ENCODE peak calls at places on chromosomes 1 and 21, in four cellular contexts. One of them, this sample, is unnamed.

GRCh38 chr1:150537732-150538684 is 11.2 kb upstream of the ADAMTSL4 start:
- DNase-seq in GM12878: no peak
- DNase-seq in HepG2: no peak
- DNase-seq in WTC11: peak
- DNase-seq in this sample: no peak

GRCh38 chr1:76268341-76268740 is 193.8 kb downstream of the ST6GALNAC3 start:
- DNase-seq in HepG2: no peak
- DNase-seq in WTC11: no peak
- DNase-seq in GM12878: no peak
- DNase-seq in this sample: no peak

GRCh38 chr1:180693564-180694244 is 61.9 kb downstream of the XPR1 start:
- DNase-seq in GM12878: no peak
- DNase-seq in WTC11: no peak
- DNase-seq in HepG2: no peak
- DNase-seq in this sample: no peak

GRCh38 chr1:220271706-220272046 is 577 bp downstream of the RAB3GAP2 start:
- DNase-seq in HepG2: no peak
- DNase-seq in GM12878: no peak
- DNase-seq in WTC11: no peak
- DNase-seq in this sample: peak

GRCh38 chr1:33244809-33245186 is 11.5 kb upstream of the ZNF362 start:
- DNase-seq in HepG2: no peak
- DNase-seq in GM12878: no peak
- DNase-seq in WTC11: no peak
- DNase-seq in this sample: no peak

GRCh38 chr1:211711313-211711712 is 35.9 kb upstream of the NEK2 start:
- DNase-seq in WTC11: no peak
- DNase-seq in HepG2: no peak
- DNase-seq in GM12878: no peak
- DNase-seq in this sample: peak

GRCh38 chr1:25063591-25064416 is 133.7 kb upstream of the RUNX3 start:
- DNase-seq in GM12878: no peak
- DNase-seq in HepG2: no peak
- DNase-seq in WTC11: no peak
- DNase-seq in this sample: no peak

GRCh38 chr1:220301630-220302029 is 29.4 kb upstream of the RAB3GAP2 start:
- DNase-seq in WTC11: no peak
- DNase-seq in HepG2: no peak
- DNase-seq in GM12878: no peak
- DNase-seq in this sample: no peak

GRCh38 chr1:235952950-235953615 is 86.4 kb upstream of the LYST start:
- DNase-seq in HepG2: no peak
- DNase-seq in WTC11: no peak
- DNase-seq in GM12878: peak
- DNase-seq in this sample: no peak

GRCh38 chr1:3283849-3284248 is 170.6 kb upstream of the ARHGEF16 start:
- DNase-seq in HepG2: peak
- DNase-seq in GM12878: no peak
- DNase-seq in WTC11: peak
- DNase-seq in this sample: peak

GRCh38 chr1:115463347-115463746 is 125.3 kb upstream of the NGF start:
- DNase-seq in WTC11: no peak
- DNase-seq in GM12878: no peak
- DNase-seq in HepG2: no peak
- DNase-seq in this sample: no peak

GRCh38 chr21:17550671-17551308 is 37.9 kb downstream of the CXADR start:
- DNase-seq in GM12878: no peak
- DNase-seq in WTC11: no peak
- DNase-seq in HepG2: no peak
- DNase-seq in this sample: no peak

GRCh38 chr1:75543705-75544104 is 67.2 kb downstream of the SLC44A5 start:
- DNase-seq in WTC11: no peak
- DNase-seq in GM12878: no peak
- DNase-seq in HepG2: no peak
- DNase-seq in this sample: no peak

GRCh38 chr1:16266411-16267118 is 29.6 kb upstream of the CPLANE2 start:
- DNase-seq in WTC11: no peak
- DNase-seq in HepG2: no peak
- DNase-seq in GM12878: no peak
- DNase-seq in this sample: peak

GRCh38 chr1:14590781-14591180 is 7.7 kb upstream of the KAZN start:
- DNase-seq in GM12878: no peak
- DNase-seq in WTC11: peak
- DNase-seq in HepG2: no peak
- DNase-seq in this sample: peak

DNA sequence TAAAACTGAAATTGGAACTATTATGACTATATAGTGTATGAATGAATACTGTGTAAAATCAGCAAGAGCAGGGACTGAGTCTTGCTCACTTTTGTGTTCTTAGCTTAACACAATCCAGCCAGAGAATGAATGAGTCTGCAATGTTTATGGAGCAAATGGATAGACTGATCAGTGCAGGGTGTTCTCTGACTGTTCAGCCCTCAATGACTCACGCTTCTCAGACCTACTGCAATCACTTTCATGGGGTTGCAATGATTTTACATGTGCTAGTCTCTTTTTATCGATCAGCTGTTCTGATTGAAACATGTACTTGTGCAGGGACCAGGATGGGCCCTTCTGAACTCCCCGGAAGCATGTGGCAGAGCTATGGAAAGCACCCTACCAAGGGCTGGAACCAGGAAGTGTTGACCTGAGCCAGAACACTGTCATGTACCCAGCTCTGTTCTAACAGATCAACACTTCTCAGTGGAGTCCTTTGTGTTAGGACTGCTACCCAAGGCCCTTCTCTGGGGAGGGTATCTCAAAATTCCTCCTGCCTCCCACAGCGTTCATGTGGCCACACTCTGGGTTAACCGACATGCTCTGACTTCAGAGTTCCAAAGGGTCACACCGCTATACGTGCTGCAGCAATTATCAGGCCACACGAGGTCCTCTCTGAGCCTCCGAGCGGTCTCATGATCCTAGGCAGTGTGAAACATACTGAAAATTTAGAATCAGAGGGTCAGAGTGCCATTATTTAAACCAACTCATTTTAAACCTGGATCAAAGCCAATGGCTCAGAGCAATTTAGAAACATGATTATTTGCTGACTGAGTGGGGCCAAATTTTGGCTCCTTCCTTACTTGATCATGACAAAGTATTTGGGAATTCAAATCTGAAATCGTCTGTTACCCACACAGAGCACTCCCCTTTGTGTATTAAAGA is 35.2 kb downstream of the GRIK1 start:
- DNase-seq in WTC11: no peak
- DNase-seq in HepG2: no peak
- DNase-seq in GM12878: no peak
- DNase-seq in this sample: no peak
- TF ChIP-seq NR2C2 in WTC11: no peak
- TF ChIP-seq NR2C2 in HepG2: no peak
- TF ChIP-seq NR2C2 in GM12878: no peak
- TF ChIP-seq NR2C2 in this sample: no peak

DNA sequence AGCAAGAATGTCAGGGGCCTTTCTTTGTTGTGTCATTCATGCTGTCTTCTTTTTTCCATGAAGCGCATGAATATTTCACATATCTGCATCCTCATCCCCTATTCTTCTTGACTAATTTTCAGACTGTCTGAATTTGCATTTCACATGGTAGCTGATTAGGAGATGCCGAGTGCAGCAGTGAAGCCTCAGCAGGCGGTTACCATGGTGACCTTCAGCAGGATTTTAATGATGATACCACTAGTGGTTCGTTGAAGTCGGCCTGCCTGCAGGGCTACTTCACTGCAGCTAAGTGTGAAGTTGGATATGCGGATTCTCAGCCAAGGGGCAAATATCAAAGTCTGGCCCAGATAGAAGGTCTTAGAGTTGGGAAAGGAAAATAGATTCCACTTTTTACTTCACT is 141.9 kb downstream of the NEK7 start:
- DNase-seq in GM12878: no peak
- DNase-seq in WTC11: peak
- DNase-seq in HepG2: no peak
- DNase-seq in this sample: no peak
- TF ChIP-seq NR2C2 in GM12878: no peak
- TF ChIP-seq NR2C2 in WTC11: no peak
- TF ChIP-seq NR2C2 in HepG2: no peak
- TF ChIP-seq NR2C2 in this sample: no peak

GRCh38 chr1:86140481-86140880 is 16.1 kb downstream of the COL24A1 start:
- DNase-seq in WTC11: no peak
- DNase-seq in GM12878: no peak
- DNase-seq in HepG2: no peak
- DNase-seq in this sample: no peak

GRCh38 chr1:86138746-86139145 is 17.8 kb downstream of the COL24A1 start:
- DNase-seq in HepG2: no peak
- DNase-seq in WTC11: no peak
- DNase-seq in GM12878: no peak
- DNase-seq in this sample: no peak

GRCh38 chr1:86137458-86137857 is 19.1 kb downstream of the COL24A1 start:
- DNase-seq in GM12878: no peak
- DNase-seq in WTC11: no peak
- DNase-seq in HepG2: no peak
- DNase-seq in this sample: no peak
- TF ChIP-seq NR2C2 in GM12878: no peak
- TF ChIP-seq NR2C2 in WTC11: no peak
- TF ChIP-seq NR2C2 in HepG2: no peak
- TF ChIP-seq NR2C2 in this sample: no peak

GRCh38 chr21:41564871-41565281 is 56.9 kb upstream of the TMPRSS2 start:
- DNase-seq in HepG2: peak
- DNase-seq in GM12878: no peak
- DNase-seq in WTC11: no peak
- DNase-seq in this sample: no peak
- TF ChIP-seq NR2C2 in HepG2: no peak
- TF ChIP-seq NR2C2 in GM12878: no peak
- TF ChIP-seq NR2C2 in WTC11: no peak
- TF ChIP-seq NR2C2 in this sample: no peak

This sample was measured in K562.